ENCODE peak calls at places on chromosomes 11 and 22, in seven cellular contexts. P is IMR-90; H is stimulated activated naive B cell treated with anti-CD40 and anti-IgM and Interleukin-4, amounts not matched to agents 10 μg/mL and 1 μg/mL and 100 μg/mL, for 72 hours; K is activated T-helper 9 cell treated with anti-CD3 and anti-CD28 coated beads, Interleukin-2, amount 50 U/mL, for 16 hours; G is K562; S is foreskin fibroblast; I is GM12892. X is an unnamed sample.

GRCh38 chr22:34842630-34843029 is 223.3 kb upstream of the ISX start:
- DNase-seq in P (no peak), H (no peak), K (no peak), G (no peak), S (no peak), I (no peak), X (no peak)

GRCh38 chr22:26174280-26174679 is 5.0 kb downstream of the SEZ6L start:
- DNase-seq in P (no peak), H (no peak), K (no peak), G (no peak), S (peak), I (no peak), X (no peak)

GRCh38 chr11:126308271-126308671 is 4.4 kb downstream of the DCPS start:
- DNase-seq in P (no peak), H (no peak), K (no peak), G (no peak), S (no peak), I (no peak), X (no peak)

GRCh38 chr11:46367244-46367915 is 14.1 kb upstream of the MDK start:
- DNase-seq in P (peak), H (peak), K (peak), G (peak), S (peak), I (peak), X (no peak)

GRCh38 chr11:117882539-117882938 is 6.1 kb upstream of the FXYD6 start:
- DNase-seq in P (no peak), H (no peak), K (no peak), G (no peak), S (no peak), I (no peak), X (peak)

GRCh38 chr11:100774132-100774531 is 87.0 kb downstream of the ARHGAP42 start:
- DNase-seq in P (no peak), H (no peak), K (no peak), G (no peak), S (no peak), I (no peak), X (no peak)

GRCh38 chr11:96309001-96309642 is 33.9 kb downstream of the MAML2 start:
- DNase-seq in P (no peak), H (no peak), K (no peak), G (no peak), S (peak), I (no peak), X (no peak)

GRCh38 chr11:119316017-119316728 is 757 bp downstream of the MCAM start:
- DNase-seq in P (no peak), H (no peak), K (no peak), G (no peak), S (no peak), I (no peak), X (no peak)

GRCh38 chr11:75303544-75304224 is 47.8 kb downstream of the ARRB1 start:
- DNase-seq in P (no peak), H (no peak), K (no peak), G (no peak), S (no peak), I (no peak), X (peak)

GRCh38 chr11:62269654-62270278 is at the start of gene SCGB2A2:
- DNase-seq in P (no peak), H (no peak), K (no peak), G (no peak), S (no peak), I (no peak), X (no peak)

GRCh38 chr22:38638216-38638615 is 18.0 kb downstream of the FAM227A start:
- DNase-seq in P (peak), H (no peak), K (no peak), G (no peak), S (no peak), I (no peak), X (no peak)

GRCh38 chr11:110077866-110078325 is 15.3 kb upstream of the ZC3H12C start:
- DNase-seq in P (peak), H (peak), K (no peak), G (peak), S (peak), I (no peak), X (no peak)

GRCh38 chr22:49609207-49609876 is 218.3 kb downstream of the BRD1 start:
- DNase-seq in P (no peak), H (no peak), K (no peak), G (no peak), S (no peak), I (no peak), X (no peak)

GRCh38 chr11:64000026-64000739 is 13.9 kb downstream of the OTUB1 start:
- DNase-seq in P (peak), H (peak), K (peak), G (no peak), S (peak), I (peak), X (no peak)

GRCh38 chr11:115503886-115504278 is 333 bp downstream of the CADM1 start:
- DNase-seq in P (no peak), H (no peak), K (no peak), G (no peak), S (no peak), I (no peak), X (no peak)

GRCh38 chr11:3826721-3827120 is 14.0 kb downstream of the RHOG start:
- DNase-seq in P (no peak), H (no peak), K (no peak), G (no peak), S (no peak), I (no peak), X (no peak)

GRCh38 chr11:120198403-120198786 is 12.4 kb upstream of the OAF start:
- DNase-seq in P (no peak), H (no peak), K (no peak), G (no peak), S (no peak), I (no peak), X (no peak)

GRCh38 chr11:288328-289144 is at the start of gene PGGHG:
- DNase-seq in P (no peak), H (no peak), K (no peak), G (peak), S (peak), I (peak), X (no peak)

GRCh38 chr11:57303990-57304579 is 20.7 kb downstream of the TNKS1BP1 start:
- DNase-seq in P (no peak), H (no peak), K (no peak), G (no peak), S (no peak), I (no peak), X (no peak)

GRCh38 chr11:107598225-107599139 is 7.5 kb downstream of the ELMOD1 start:
- DNase-seq in P (no peak), H (no peak), K (no peak), G (no peak), S (no peak), I (no peak), X (no peak)

GRCh38 chr11:67392182-67392715 is 463 bp downstream of the RAD9A start:
- DNase-seq in P (no peak), H (no peak), K (no peak), G (no peak), S (no peak), I (no peak), X (no peak)

GRCh38 chr11:468493-468892 is 18.4 kb downstream of the PTDSS2 start:
- DNase-seq in P (no peak), H (no peak), K (no peak), G (no peak), S (no peak), I (no peak), X (no peak)

GRCh38 chr11:104588975-104589374 is 309.3 kb downstream of the CASP12 start:
- DNase-seq in P (no peak), H (no peak), K (no peak), G (no peak), S (no peak), I (no peak), X (no peak)

GRCh38 chr11:2884424-2884815 is 1.2 kb downstream of the CDKN1C start:
- DNase-seq in P (no peak), H (no peak), K (no peak), G (peak), S (no peak), I (no peak), X (no peak)